ENCODE peak calls at places on chromosome 9, in nine cellular contexts. Q is heart left ventricle, V is cardiac fibroblast, E is kidney, H is tibial nerve, N is IMR-90, T is AG10803, B is MM.1S, Y is heart right ventricle. K is an unnamed sample.
A peak's percentile ranks its signal among the peaks of the same experiment; 100 is the strongest.

GRCh38 chr9:27407966-27408365 is 111.0 kb upstream of the EQTN start:
- DNase-seq in Q (no peak), V (peak; percentile 64), E (no peak), H (no peak), N (peak; percentile 22), T (peak; percentile 76), B (no peak), Y (no peak), K (peak; percentile 48)

GRCh38 chr9:114631166-114631565 is 20.1 kb downstream of the TMEM268 start:
- DNase-seq in Q (no peak), V (no peak), E (no peak), H (no peak), N (no peak), T (peak; percentile 33), B (no peak), Y (no peak), K (no peak)

GRCh38 chr9:1155602-1156001 is 105.4 kb downstream of the DMRT2 start:
- DNase-seq in Q (no peak), V (no peak), E (no peak), H (no peak), N (no peak), T (no peak), B (no peak), Y (no peak), K (no peak)

GRCh38 chr9:37374892-37375291 is 47.6 kb upstream of the GRHPR start:
- DNase-seq in Q (no peak), V (no peak), E (no peak), H (no peak), N (no peak), T (no peak), B (no peak), Y (no peak), K (no peak)

GRCh38 chr9:96126321-96126881 is 175.6 kb downstream of the HSD17B3 start:
- DNase-seq in Q (no peak), V (no peak), E (no peak), H (no peak), N (no peak), T (no peak), B (no peak), Y (no peak), K (no peak)

GRCh38 chr9:105063665-105064247 is 135.8 kb upstream of the ABCA1 start:
- DNase-seq in Q (peak; percentile 10), V (peak; percentile 97), E (no peak), H (no peak), N (peak; percentile 95), T (peak; percentile 93), B (no peak), Y (peak; percentile 11), K (peak; percentile 86)

GRCh38 chr9:32671333-32671732 is 35.9 kb upstream of the TAF1L start:
- DNase-seq in Q (no peak), V (no peak), E (no peak), H (no peak), N (no peak), T (no peak), B (no peak), Y (no peak), K (no peak)

GRCh38 chr9:27124151-27124550 is 15.1 kb downstream of the TEK start:
- DNase-seq in Q (no peak), V (peak; percentile 69), E (no peak), H (no peak), N (peak; percentile 80), T (no peak), B (no peak), Y (no peak), K (peak; percentile 39)

GRCh38 chr9:137294684-137295312 is 7.3 kb downstream of the NRARP start:
- DNase-seq in Q (no peak), V (peak; percentile 32), E (peak; percentile 76), H (no peak), N (peak; percentile 27), T (no peak), B (no peak), Y (no peak), K (peak; percentile 58)

GRCh38 chr9:115517335-115518075 is 399.5 kb upstream of the TNC start:
- DNase-seq in Q (no peak), V (no peak), E (no peak), H (no peak), N (peak; percentile 90), T (peak; percentile 88), B (no peak), Y (no peak), K (no peak)

GRCh38 chr9:124743686-124744348 is 27.3 kb downstream of the NR6A1 start:
- DNase-seq in Q (no peak), V (no peak), E (no peak), H (no peak), N (peak; percentile 58), T (peak; percentile 53), B (no peak), Y (no peak), K (no peak)

GRCh38 chr9:12923472-12924009 is 148.7 kb downstream of the LURAP1L start:
- DNase-seq in Q (no peak), V (peak; percentile 95), E (peak; percentile 37), H (no peak), N (peak; percentile 89), T (peak; percentile 99), B (no peak), Y (peak; percentile 6), K (peak; percentile 96)

GRCh38 chr9:112743216-112743835 is 7.2 kb upstream of the SNX30 start:
- DNase-seq in Q (no peak), V (no peak), E (no peak), H (no peak), N (no peak), T (no peak), B (no peak), Y (no peak), K (no peak)
- TF ChIP-seq CTCF in Q (no peak), V (peak; percentile 7), E (peak; percentile 8), H (no peak), N (peak; percentile 28), T (peak; percentile 20), B (no peak), Y (no peak), K (peak; percentile 16)

DNA sequence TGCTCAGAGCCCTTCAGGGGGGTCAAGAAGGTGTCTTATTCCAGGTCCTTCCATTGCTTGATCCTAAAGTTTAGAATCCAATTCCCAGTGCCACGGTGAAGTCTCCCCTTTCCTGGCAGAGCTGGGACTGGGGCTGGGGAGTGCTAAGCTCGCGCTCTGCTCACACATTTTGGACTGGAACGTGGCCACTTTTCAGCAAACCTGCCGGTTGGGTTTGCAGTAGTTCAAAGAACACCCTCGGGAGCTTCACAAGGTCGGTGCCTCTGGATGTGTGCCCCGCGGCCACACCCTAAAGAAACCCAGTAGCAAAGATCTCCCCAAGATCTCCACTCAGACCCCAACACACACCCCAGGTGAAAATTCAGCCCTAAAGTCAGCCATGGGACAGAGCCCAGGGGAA is at the start of gene C9orf152:
- DNase-seq in Q (no peak), V (no peak), E (no peak), H (no peak), N (no peak), T (no peak), B (no peak), Y (no peak), K (no peak)
- H3K4me3 ChIP-seq in Q (no peak within 1 kb of the TSS), V (no peak within 1 kb of the TSS), E (no peak within 1 kb of the TSS), H (no peak within 1 kb of the TSS), N (no peak within 1 kb of the TSS), T (no peak within 1 kb of the TSS), B (no peak within 1 kb of the TSS), Y (no peak within 1 kb of the TSS), K (no peak within 1 kb of the TSS)

GRCh38 chr9:131673068-131673467 is 66.8 kb downstream of the RAPGEF1 start:
- DNase-seq in Q (no peak), V (no peak), E (no peak), H (no peak), N (no peak), T (no peak), B (no peak), Y (no peak), K (no peak)

GRCh38 chr9:131670247-131670681 is 69.6 kb downstream of the RAPGEF1 start:
- DNase-seq in Q (peak; percentile 78), V (no peak), E (no peak), H (no peak), N (no peak), T (no peak), B (no peak), Y (peak; percentile 86), K (no peak)

GRCh38 chr9:131669234-131670172 is 70.4 kb downstream of the RAPGEF1 start:
- DNase-seq in Q (no peak), V (no peak), E (no peak), H (no peak), N (no peak), T (no peak), B (no peak), Y (no peak), K (no peak)

GRCh38 chr9:131672451-131672850 is 67.4 kb downstream of the RAPGEF1 start:
- DNase-seq in Q (peak; percentile 63), V (no peak), E (no peak), H (no peak), N (no peak), T (no peak), B (no peak), Y (peak; percentile 70), K (no peak)

DNA sequence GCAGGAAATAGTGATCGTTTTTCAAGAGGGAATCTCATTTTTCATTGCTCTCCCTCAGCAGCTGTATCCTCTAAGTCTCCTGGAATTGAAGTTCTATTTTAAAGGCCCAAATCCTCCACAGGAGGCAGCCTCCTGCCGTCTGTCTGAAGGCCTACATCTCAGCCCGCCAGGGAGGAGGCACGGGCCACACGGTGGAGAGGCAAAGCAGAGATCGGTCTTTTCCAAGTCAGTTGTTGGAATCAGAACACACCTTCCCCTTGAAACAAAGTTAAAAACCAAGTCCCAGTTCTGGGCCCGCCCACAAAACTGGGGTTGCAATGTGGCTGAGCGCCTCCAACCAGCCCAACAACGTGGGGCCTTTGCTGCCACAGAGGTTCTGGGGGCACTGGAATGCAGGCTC is 68.7 kb downstream of the RAPGEF1 start:
- DNase-seq in Q (no peak), V (no peak), E (no peak), H (no peak), N (no peak), T (no peak), B (no peak), Y (no peak), K (no peak)
- TF ChIP-seq CTCF in Q (no peak), V (no peak), E (peak; percentile 1), H (no peak), N (no peak), T (no peak), B (no peak), Y (no peak), K (no peak)

GRCh38 chr9:120387257-120387999 is 192.5 kb downstream of the CDK5RAP2 start:
- DNase-seq in Q (no peak), V (no peak), E (no peak), H (no peak), N (no peak), T (no peak), B (no peak), Y (no peak), K (no peak)
- H3K4me3 ChIP-seq in Q (no peak overlapping the region), V (no peak overlapping the region), E (no peak overlapping the region), H (no peak overlapping the region), N (no peak overlapping the region), T (no peak overlapping the region), B (no peak overlapping the region), Y (no peak overlapping the region), K (no peak overlapping the region)

K was measured in fibroblast of pulmonary artery.